ENCODE peak calls at places on chromosomes 16 and 17, in ten cellular contexts. U, K, V, N, Y, A, P, G, J and Z are unnamed samples.

GRCh38 chr16:12539185-12539929 is 264.3 kb downstream of the CPPED1 start:
- DNase-seq in J (peak), K (no peak), A (no peak), U (no peak), G (no peak), P (no peak), N (no peak), Y (no peak), V (no peak), Z (no peak)

GRCh38 chr17:34400301-34400931 is 37.4 kb upstream of the CCL1 start:
- DNase-seq in U (no peak), G (no peak), K (no peak), N (no peak), V (no peak), P (no peak), J (no peak), A (no peak), Y (no peak), Z (no peak)

GRCh38 chr16:9458816-9459215 is 367.4 kb downstream of the HAPSTR1 start:
- DNase-seq in P (no peak), G (no peak), A (no peak), K (peak), U (no peak), J (no peak), N (no peak), V (no peak), Y (no peak), Z (no peak)

GRCh38 chr16:21228473-21228872 is 5.0 kb upstream of the ANKS4B start:
- DNase-seq in N (no peak), A (no peak), Y (no peak), U (no peak), V (no peak), P (no peak), J (no peak), K (no peak), G (no peak), Z (no peak)

GRCh38 chr17:67656494-67657203 is 61.1 kb upstream of the NOL11 start:
- DNase-seq in G (no peak), J (no peak), Y (no peak), V (no peak), U (no peak), N (no peak), A (no peak), P (no peak), K (no peak), Z (no peak)

GRCh38 chr17:27560668-27561067 is 70.3 kb upstream of the LGALS9 start:
- DNase-seq in N (no peak), Y (no peak), U (no peak), A (peak), J (no peak), G (no peak), P (peak), V (no peak), K (no peak), Z (no peak)

GRCh38 chr17:9817086-9817485 is 4.8 kb downstream of the GSG1L2 start:
- DNase-seq in K (no peak), A (no peak), V (no peak), N (no peak), G (no peak), Y (peak), U (peak), P (no peak), J (no peak), Z (no peak)

GRCh38 chr17:64920026-64920418 is 744 bp upstream of the LRRC37A3 start:
- DNase-seq in N (no peak), P (peak), K (peak), U (no peak), A (peak), Y (no peak), G (no peak), V (no peak), J (no peak), Z (no peak)

GRCh38 chr16:15703029-15703736 is 53.1 kb downstream of the NDE1 start:
- DNase-seq in G (no peak), P (peak), J (no peak), A (no peak), K (no peak), V (no peak), N (no peak), U (no peak), Y (no peak), Z (no peak)

GRCh38 chr17:36008998-36009665 is 7.8 kb upstream of the CCL15 start:
- DNase-seq in N (no peak), J (no peak), G (no peak), K (no peak), A (no peak), P (no peak), V (no peak), Y (no peak), U (no peak), Z (no peak)

GRCh38 chr17:36937001-36937960 is at the start of gene LHX1:
- DNase-seq in P (no peak), U (no peak), G (no peak), V (no peak), K (no peak), A (peak), J (no peak), N (no peak), Y (no peak), Z (no peak)

GRCh38 chr17:66165537-66166123 is 26.3 kb downstream of the CEP112 start:
- DNase-seq in Y (no peak), P (no peak), V (peak), G (no peak), K (no peak), A (no peak), J (peak), U (peak), N (no peak), Z (no peak)

GRCh38 chr17:74529243-74529642 is 2.0 kb downstream of the CD300LB start:
- DNase-seq in U (no peak), V (no peak), P (peak), A (peak), K (peak), G (no peak), J (no peak), Y (no peak), N (peak), Z (peak)

GRCh38 chr17:78125976-78126894 is 2.3 kb downstream of the TMC6 start:
- DNase-seq in P (peak), J (no peak), G (peak), N (peak), K (no peak), U (no peak), A (peak), Y (no peak), V (no peak), Z (no peak)

GRCh38 chr17:42845918-42846593 is 1.7 kb downstream of the AOC2 start:
- DNase-seq in V (no peak), K (no peak), G (no peak), P (no peak), U (no peak), J (no peak), N (no peak), Y (no peak), A (no peak), Z (no peak)

GRCh38 chr17:67393809-67394418 is 16.8 kb downstream of the PITPNC1 start:
- DNase-seq in K (no peak), V (no peak), J (no peak), A (no peak), Y (no peak), U (no peak), G (no peak), N (no peak), P (no peak), Z (no peak)

GRCh38 chr17:5248821-5249479 is 14.3 kb upstream of the SCIMP start:
- DNase-seq in P (no peak), K (no peak), A (no peak), G (no peak), U (no peak), J (no peak), N (no peak), Y (no peak), V (no peak), Z (no peak)

GRCh38 chr17:10025976-10026785 is 121.1 kb upstream of the RCVRN start:
- DNase-seq in Y (no peak), P (no peak), K (no peak), N (no peak), V (no peak), G (no peak), A (no peak), J (no peak), U (no peak), Z (no peak)

GRCh38 chr16:56551796-56552738 is 12.8 kb upstream of the MT4 start:
- DNase-seq in A (no peak), K (no peak), G (no peak), P (no peak), N (no peak), Y (no peak), U (peak), V (no peak), J (no peak), Z (no peak)

GRCh38 chr17:36731091-36731490 is 129.7 kb downstream of the MRM1 start:
- DNase-seq in U (peak), J (no peak), K (no peak), G (no peak), A (no peak), Y (no peak), N (no peak), V (no peak), P (no peak), Z (no peak)

GRCh38 chr17:57892820-57893595 is 43.2 kb upstream of the MRPS23 start:
- DNase-seq in P (peak), K (peak), U (peak), G (no peak), V (peak), J (peak), Y (no peak), A (peak), N (peak), Z (peak)

GRCh38 chr17:4920351-4921048 is 11.6 kb upstream of the GP1BA start:
- DNase-seq in U (no peak), G (no peak), V (no peak), J (no peak), P (peak), A (no peak), N (no peak), Y (no peak), K (no peak), Z (no peak)

GRCh38 chr17:31467502-31468256 is 76.2 kb downstream of the RAB11FIP4 start:
- DNase-seq in U (no peak), G (no peak), K (no peak), P (no peak), N (no peak), A (no peak), Y (no peak), J (no peak), V (no peak), Z (no peak)

GRCh38 chr16:12902511-12903324 is 1.3 kb downstream of the SHISA9 start:
- DNase-seq in Y (no peak), U (no peak), N (no peak), P (no peak), J (no peak), G (no peak), K (no peak), V (no peak), A (no peak), Z (no peak)

GRCh38 chr16:63618896-63619295 is 1503.0 kb downstream of the CDH11 start:
- DNase-seq in A (no peak), Y (no peak), G (no peak), N (no peak), K (no peak), J (no peak), U (no peak), P (no peak), V (no peak), Z (no peak)

GRCh38 chr17:62092784-62093183 is 27.7 kb upstream of the MED13 start:
- DNase-seq in U (no peak), P (no peak), G (no peak), V (no peak), J (no peak), A (no peak), Y (no peak), N (no peak), K (no peak), Z (no peak)

DNA sequence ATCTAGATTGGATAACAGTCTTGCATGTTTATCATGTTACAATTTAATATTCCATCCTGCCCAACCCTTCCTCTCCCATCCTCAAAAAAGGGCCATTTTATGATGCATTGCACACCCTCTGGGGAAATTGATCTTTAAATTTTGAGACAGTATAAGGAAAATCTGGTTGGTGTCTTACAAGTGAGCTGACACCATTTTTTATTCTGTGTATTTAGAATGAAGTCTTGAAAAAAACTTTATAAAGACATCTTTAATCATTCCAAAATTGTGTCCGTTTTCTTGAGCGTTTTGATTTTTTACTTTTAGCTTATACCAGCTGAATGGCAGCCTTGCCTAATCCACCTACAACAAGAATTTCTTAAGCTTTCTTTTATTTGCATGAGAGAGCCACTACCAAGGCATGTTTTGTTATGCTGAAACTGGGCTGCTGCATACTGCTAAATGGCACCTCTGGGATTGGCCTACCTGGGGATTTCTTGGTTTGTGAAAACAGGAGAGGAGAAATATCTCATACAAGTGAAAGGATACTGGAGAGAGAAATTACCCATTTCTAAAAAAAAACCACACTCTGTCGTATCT is 52.3 kb downstream of the TUBD1 start:
- DNase-seq in V (no peak), Y (no peak), J (no peak), G (no peak), K (no peak), U (no peak), P (no peak), A (no peak), N (no peak), Z (no peak)
- H3K4me3 ChIP-seq in V (peak), Y (peak), J (peak), G (peak), K (peak), U (peak), P (peak), A (peak), N (peak), Z (peak)

GRCh38 chr16:87380875-87381274 is 2.7 kb downstream of the FBXO31 start:
- DNase-seq in N (no peak), Y (no peak), J (no peak), G (no peak), K (no peak), V (no peak), P (no peak), U (no peak), A (no peak), Z (no peak)

GRCh38 chr16:87383522-87384161 is at the start of gene FBXO31:
- DNase-seq in G (peak), V (peak), J (peak), Y (peak), P (peak), K (peak), U (peak), A (peak), N (peak), Z (no peak)

GRCh38 chr16:87387942-87388817 is 4.0 kb upstream of the MAP1LC3B start:
- DNase-seq in A (peak), P (peak), V (peak), U (peak), K (peak), N (peak), J (peak), G (peak), Y (peak), Z (peak)

GRCh38 chr16:87382023-87382785 is 1.4 kb downstream of the FBXO31 start:
- DNase-seq in U (no peak), A (no peak), P (no peak), K (no peak), V (no peak), G (no peak), Y (no peak), N (no peak), J (no peak), Z (no peak)

GRCh38 chr16:87384162-87384999 is 805 bp upstream of the FBXO31 start:
- DNase-seq in J (no peak), K (no peak), U (no peak), V (peak), A (peak), Y (no peak), P (peak), N (peak), G (no peak), Z (no peak)
- H3K4me3 ChIP-seq in J (peak), K (peak), U (peak), V (peak), A (peak), Y (peak), P (peak), N (peak), G (peak), Z (peak)

GRCh38 chr17:7777017-7777416 is 57.0 kb upstream of the KDM6B start:
- DNase-seq in J (no peak), U (no peak), A (no peak), N (no peak), P (no peak), K (no peak), V (no peak), Y (no peak), G (no peak), Z (no peak)
- H3K4me3 ChIP-seq in J (no peak), U (no peak), A (no peak), N (no peak), P (no peak), K (no peak), V (no peak), Y (no peak), G (no peak), Z (no peak)

DNA sequence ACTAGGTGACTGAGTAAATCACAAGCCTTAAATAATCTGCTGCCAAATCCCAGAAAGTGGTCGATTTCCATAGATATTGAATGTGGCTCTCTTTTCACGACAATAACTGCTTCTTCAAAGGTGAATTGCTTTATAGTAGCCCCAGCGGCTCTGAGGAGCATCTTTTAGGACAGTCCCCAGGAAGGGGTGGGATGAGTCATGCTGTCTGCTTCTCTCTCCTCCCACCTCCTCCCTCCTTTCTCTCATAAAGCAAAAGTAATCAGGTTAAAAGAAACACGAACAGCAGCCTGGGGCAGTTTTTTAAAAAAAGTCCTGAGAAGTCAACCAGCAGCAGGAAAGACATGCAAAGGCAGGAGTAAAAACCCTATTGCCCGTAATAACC is 1.8 kb downstream of the KIAA0513 start:
- DNase-seq in J (no peak), A (no peak), V (no peak), P (no peak), Y (no peak), K (no peak), G (peak), N (no peak), U (peak), Z (no peak)
- H3K4me3 ChIP-seq in J (peak), A (no peak), V (no peak), P (no peak), Y (no peak), K (peak), G (no peak), N (peak), U (peak), Z (peak)

GRCh38 chr16:71425746-71426068 is 16.1 kb downstream of the TLE7 start:
- DNase-seq in Y (no peak), G (no peak), N (no peak), V (no peak), P (no peak), U (no peak), K (no peak), J (no peak), A (no peak), Z (no peak)
- H3K4me3 ChIP-seq in Y (peak), G (no peak), N (peak), V (peak), P (no peak), U (no peak), K (no peak), J (no peak), A (no peak), Z (peak)

GRCh38 chr17:40625311-40625710 is 22.3 kb downstream of the SMARCE1 start:
- DNase-seq in P (no peak), V (no peak), J (no peak), N (no peak), A (no peak), G (no peak), K (no peak), Y (no peak), U (no peak), Z (no peak)

GRCh38 chr17:40623419-40624217 is 24.0 kb downstream of the SMARCE1 start:
- DNase-seq in Y (no peak), A (no peak), U (no peak), K (no peak), G (no peak), J (no peak), V (no peak), N (no peak), P (no peak), Z (no peak)

GRCh38 chr17:40621019-40621418 is 26.6 kb downstream of the SMARCE1 start:
- DNase-seq in J (no peak), G (no peak), N (no peak), A (no peak), V (no peak), Y (no peak), U (no peak), K (no peak), P (no peak), Z (no peak)

GRCh38 chr17:40621558-40621957 is 26.1 kb downstream of the SMARCE1 start:
- DNase-seq in V (no peak), A (no peak), N (no peak), G (no peak), Y (no peak), U (no peak), K (no peak), J (no peak), P (no peak), Z (no peak)

GRCh38 chr17:40622509-40622928 is 25.1 kb downstream of the SMARCE1 start:
- DNase-seq in K (no peak), A (no peak), U (no peak), N (no peak), G (no peak), V (no peak), P (no peak), Y (no peak), J (no peak), Z (no peak)
- H3K4me3 ChIP-seq in K (no peak), A (no peak), U (no peak), N (no peak), G (peak), V (no peak), P (no peak), Y (no peak), J (no peak), Z (no peak)

GRCh38 chr17:49638818-49639217 is 39.1 kb downstream of the SPOP start:
- DNase-seq in K (no peak), U (no peak), P (no peak), V (no peak), N (no peak), J (no peak), G (no peak), A (no peak), Y (no peak), Z (no peak)
- H3K4me3 ChIP-seq in K (no peak), U (no peak), P (no peak), V (no peak), N (no peak), J (no peak), G (no peak), A (peak), Y (no peak), Z (no peak)

GRCh38 chr17:81922566-81923301 is 4.8 kb upstream of the SIRT7 start:
- DNase-seq in V (no peak), N (no peak), G (no peak), P (no peak), U (no peak), A (peak), J (no peak), Y (no peak), K (no peak), Z (no peak)
- H3K4me3 ChIP-seq in V (peak), N (peak), G (no peak), P (no peak), U (no peak), A (peak), J (peak), Y (peak), K (peak), Z (no peak)

GRCh38 chr17:41144846-41145245 is 4.5 kb upstream of the KRTAP4-6 start:
- DNase-seq in V (no peak), U (no peak), N (no peak), Y (no peak), G (no peak), P (no peak), K (no peak), A (no peak), J (no peak), Z (no peak)
- H3K4me3 ChIP-seq in V (no peak), U (no peak), N (no peak), Y (no peak), G (no peak), P (no peak), K (no peak), A (no peak), J (no peak), Z (no peak)

DNA sequence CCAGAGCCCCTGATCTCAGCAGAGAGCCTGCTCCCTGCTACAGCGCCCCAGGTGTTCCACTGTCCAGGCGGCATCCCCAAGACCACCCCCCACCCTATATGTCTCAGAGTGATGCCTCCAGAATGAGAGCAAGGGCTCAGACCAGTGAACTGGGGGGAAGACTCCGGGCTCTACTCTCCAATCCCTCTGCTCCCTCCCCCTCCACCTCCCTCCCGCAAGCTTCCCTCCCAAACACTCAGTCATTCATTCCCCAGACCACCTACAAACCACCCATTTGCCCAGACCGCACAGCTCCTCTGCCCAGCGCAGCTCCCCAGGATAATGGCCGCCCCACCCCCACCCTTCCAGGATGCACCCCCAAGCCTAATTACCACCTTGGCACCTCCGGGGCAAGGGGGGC is 59.4 kb upstream of the TAC4 start:
- DNase-seq in N (no peak), K (no peak), Y (no peak), V (no peak), P (no peak), G (no peak), J (no peak), A (no peak), U (no peak), Z (no peak)
- H3K4me3 ChIP-seq in N (no peak), K (no peak), Y (no peak), V (no peak), P (no peak), G (no peak), J (no peak), A (no peak), U (no peak), Z (no peak)